ENCODE peak calls at places on chromosomes 11 and 22, in five cellular contexts. G is mammary epithelial cell, V is cardiac muscle cell, K is ovary, U is MM.1S. X is an unnamed sample. For H3K36me3, the result is how much of the 10 kb centered on the place peaks cover.

GRCh38 chr11:32029721-32030120 is 61.2 kb upstream of the RCN1 start:
- DNase-seq in G (no peak), V (peak), K (no peak), U (no peak), X (no peak)

GRCh38 chr11:3204141-3205015 is 14.2 kb downstream of the MRGPRG start:
- DNase-seq in G (no peak), V (no peak), K (no peak), U (no peak), X (no peak)

GRCh38 chr11:104320091-104320490 is 156.1 kb upstream of the PDGFD start:
- DNase-seq in G (no peak), V (no peak), K (no peak), U (no peak), X (no peak)

GRCh38 chr11:6357222-6357621 is 33.1 kb upstream of the SMPD1 start:
- DNase-seq in G (peak), V (peak), K (peak), U (no peak), X (peak)

GRCh38 chr22:45585946-45586540 is 83.4 kb downstream of the FBLN1 start:
- DNase-seq in G (no peak), V (no peak), K (no peak), U (no peak), X (no peak)

GRCh38 chr11:92969634-92970347 is at the start of gene MTNR1B:
- DNase-seq in G (no peak), V (no peak), K (no peak), U (no peak), X (no peak)

GRCh38 chr22:37242395-37242918 is 1.6 kb downstream of the RAC2 start:
- DNase-seq in G (peak), V (peak), K (no peak), U (peak), X (no peak)

GRCh38 chr11:115921540-115921939 is 417.3 kb upstream of the CADM1 start:
- DNase-seq in G (no peak), V (no peak), K (no peak), U (no peak), X (no peak)

GRCh38 chr11:60634151-60634550 is 65.3 kb upstream of the MS4A8 start:
- DNase-seq in G (no peak), V (no peak), K (no peak), U (no peak), X (no peak)

GRCh38 chr11:132158696-132159095 is 788.3 kb downstream of the NTM start:
- DNase-seq in G (peak), V (no peak), K (no peak), U (no peak), X (no peak)

GRCh38 chr22:17960695-17961442 is 63.5 kb downstream of the MICAL3 start:
- DNase-seq in G (no peak), V (no peak), K (no peak), U (no peak), X (no peak)

GRCh38 chr11:123616505-123617198 is 37.8 kb downstream of the SCN3B start:
- DNase-seq in G (peak), V (peak), K (peak), U (no peak), X (no peak)

GRCh38 chr11:22666320-22666699 is at the start of gene GAS2:
- DNase-seq in G (no peak), V (peak), K (no peak), U (no peak), X (no peak)
- H3K4me3 ChIP-seq in G (peak), V (peak), K (peak), U (peak), X (no peak)

DNA sequence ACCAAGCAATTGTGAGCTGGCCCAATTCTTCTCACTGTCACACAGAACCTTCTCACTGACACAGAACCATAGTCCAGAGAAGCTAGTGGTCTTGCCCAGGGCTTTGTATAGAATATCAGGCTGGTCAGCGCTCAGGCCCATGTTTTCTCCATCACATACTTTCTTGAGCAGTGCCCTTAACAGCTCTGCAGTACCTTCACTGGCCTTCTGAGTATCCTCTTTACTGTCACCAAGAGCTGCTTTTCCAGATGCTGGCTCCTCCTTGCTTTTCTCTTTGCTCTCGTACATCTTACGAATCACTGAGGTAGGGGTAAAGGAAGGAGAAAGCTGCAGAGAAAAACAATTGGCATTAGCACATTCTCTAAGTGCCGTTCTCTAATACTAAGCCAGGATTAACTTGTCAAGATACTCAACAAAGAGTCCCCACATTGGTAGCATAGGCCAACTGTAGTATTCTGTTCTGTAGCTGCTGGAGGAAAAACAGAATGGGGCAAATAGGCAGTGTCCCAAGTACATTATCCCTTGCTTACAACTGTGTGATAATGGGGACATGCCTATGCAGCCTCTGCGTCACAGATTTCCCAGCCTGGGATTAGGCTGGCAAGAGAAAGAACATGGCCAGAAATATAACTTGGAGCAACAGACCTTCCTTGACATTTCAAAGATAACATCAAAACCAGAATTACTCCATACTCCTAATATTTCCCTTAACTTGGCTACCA is 43.5 kb downstream of the DRG1 start:
- DNase-seq in G (no peak), V (no peak), K (no peak), U (no peak), X (no peak)
- H3K36me3 ChIP-seq in G (under half), V (half or more), K (under half), U (under half), X (half or more)

GRCh38 chr11:128697645-128698174 is 3.8 kb downstream of the FLI1 start:
- DNase-seq in G (no peak), V (no peak), K (no peak), U (no peak), X (no peak)
- H3K4me3 ChIP-seq in G (no peak), V (no peak), K (no peak), U (no peak), X (no peak)

GRCh38 chr22:24331468-24332440 is 61.1 kb downstream of the SPECC1L start:
- DNase-seq in G (no peak), V (no peak), K (no peak), U (no peak), X (no peak)
- H3K36me3 ChIP-seq in G (under half), V (half or more), K (under half), U (under half), X (half or more)

GRCh38 chr11:66869471-66869870 is 12.6 kb downstream of the LRFN4 start:
- DNase-seq in G (no peak), V (no peak), K (no peak), U (peak), X (no peak)
- H3K4me3 ChIP-seq in G (no peak), V (no peak), K (no peak), U (peak), X (no peak)